ENCODE peak calls at places on chromosomes 2 and 18, in five cellular contexts. One of them, this sample, is unnamed.

GRCh38 chr18:77057043-77057442 is 75.5 kb downstream of the MBP start:
- DNase-seq in astrocyte: no peak
- DNase-seq in mammary epithelial cell: no peak
- DNase-seq in HCT116: no peak
- DNase-seq in CD4-positive, alpha-beta T cell: no peak
- DNase-seq in this sample: no peak

GRCh38 chr2:2650608-2651375 is 319.7 kb upstream of the MYT1L start:
- DNase-seq in astrocyte: no peak
- DNase-seq in mammary epithelial cell: no peak
- DNase-seq in HCT116: no peak
- DNase-seq in CD4-positive, alpha-beta T cell: no peak
- DNase-seq in this sample: no peak

GRCh38 chr18:10329116-10329515 is 125.3 kb upstream of the APCDD1 start:
- DNase-seq in astrocyte: peak; percentile 35
- DNase-seq in mammary epithelial cell: peak; percentile 12
- DNase-seq in HCT116: no peak
- DNase-seq in CD4-positive, alpha-beta T cell: no peak
- DNase-seq in this sample: no peak

GRCh38 chr2:130371723-130372054 is 15.8 kb downstream of the PTPN18 start:
- DNase-seq in astrocyte: peak; percentile 29
- DNase-seq in mammary epithelial cell: no peak
- DNase-seq in HCT116: no peak
- DNase-seq in CD4-positive, alpha-beta T cell: no peak
- DNase-seq in this sample: no peak

GRCh38 chr18:42781298-42781815 is 334.1 kb downstream of the RIT2 start:
- DNase-seq in astrocyte: no peak
- DNase-seq in mammary epithelial cell: no peak
- DNase-seq in HCT116: no peak
- DNase-seq in CD4-positive, alpha-beta T cell: no peak
- DNase-seq in this sample: no peak

GRCh38 chr2:26696352-26696816 is 3.9 kb downstream of the KCNK3 start:
- DNase-seq in astrocyte: peak; percentile 97
- DNase-seq in mammary epithelial cell: peak; percentile 98
- DNase-seq in HCT116: peak; percentile 88
- DNase-seq in CD4-positive, alpha-beta T cell: no peak
- DNase-seq in this sample: peak; percentile 93

GRCh38 chr2:126751477-126751876 is 95.5 kb downstream of the GYPC start:
- DNase-seq in astrocyte: no peak
- DNase-seq in mammary epithelial cell: no peak
- DNase-seq in HCT116: no peak
- DNase-seq in CD4-positive, alpha-beta T cell: no peak
- DNase-seq in this sample: no peak

GRCh38 chr2:97957432-97958183 is 38.1 kb downstream of the TMEM131 start:
- DNase-seq in astrocyte: peak; percentile 28
- DNase-seq in mammary epithelial cell: peak; percentile 81
- DNase-seq in HCT116: no peak
- DNase-seq in CD4-positive, alpha-beta T cell: no peak
- DNase-seq in this sample: no peak

GRCh38 chr18:10973579-10974260 is 175.6 kb downstream of the PIEZO2 start:
- DNase-seq in astrocyte: peak; percentile 35
- DNase-seq in mammary epithelial cell: no peak
- DNase-seq in HCT116: no peak
- DNase-seq in CD4-positive, alpha-beta T cell: no peak
- DNase-seq in this sample: peak; percentile 54

GRCh38 chr2:47664817-47665216 is 118.1 kb upstream of the MSH6 start:
- DNase-seq in astrocyte: no peak
- DNase-seq in mammary epithelial cell: peak; percentile 19
- DNase-seq in HCT116: no peak
- DNase-seq in CD4-positive, alpha-beta T cell: no peak
- DNase-seq in this sample: peak; percentile 33

GRCh38 chr2:233822781-233823730 is 31.3 kb downstream of the HJURP start:
- DNase-seq in astrocyte: no peak
- DNase-seq in mammary epithelial cell: no peak
- DNase-seq in HCT116: no peak
- DNase-seq in CD4-positive, alpha-beta T cell: no peak
- DNase-seq in this sample: peak; percentile 11

GRCh38 chr2:26043862-26044736 is 10.2 kb downstream of the RAB10 start:
- DNase-seq in astrocyte: peak; percentile 32
- DNase-seq in mammary epithelial cell: peak; percentile 59
- DNase-seq in HCT116: no peak
- DNase-seq in CD4-positive, alpha-beta T cell: no peak
- DNase-seq in this sample: peak; percentile 76

GRCh38 chr18:31555971-31556747 is 35.5 kb upstream of the TTR start:
- DNase-seq in astrocyte: peak; percentile 31
- DNase-seq in mammary epithelial cell: peak; percentile 51
- DNase-seq in HCT116: peak; percentile 71
- DNase-seq in CD4-positive, alpha-beta T cell: peak; percentile 8
- DNase-seq in this sample: peak; percentile 77

GRCh38 chr2:75277111-75277510 is 77.8 kb upstream of the TACR1 start:
- DNase-seq in astrocyte: peak; percentile 67
- DNase-seq in mammary epithelial cell: peak; percentile 48
- DNase-seq in HCT116: no peak
- DNase-seq in CD4-positive, alpha-beta T cell: no peak
- DNase-seq in this sample: peak; percentile 13

GRCh38 chr2:239594772-239595608 is 194.2 kb upstream of the HDAC4 start:
- DNase-seq in astrocyte: no peak
- DNase-seq in mammary epithelial cell: no peak
- DNase-seq in HCT116: no peak
- DNase-seq in CD4-positive, alpha-beta T cell: no peak
- DNase-seq in this sample: no peak

GRCh38 chr2:240935101-240935876 is 29.2 kb downstream of the CROCC2 start:
- DNase-seq in astrocyte: no peak
- DNase-seq in mammary epithelial cell: no peak
- DNase-seq in HCT116: no peak
- DNase-seq in CD4-positive, alpha-beta T cell: no peak
- DNase-seq in this sample: no peak

GRCh38 chr18:48142994-48143393 is 212.5 kb upstream of the SMAD2 start:
- DNase-seq in astrocyte: no peak
- DNase-seq in mammary epithelial cell: no peak
- DNase-seq in HCT116: no peak
- DNase-seq in CD4-positive, alpha-beta T cell: no peak
- DNase-seq in this sample: no peak

GRCh38 chr18:68484241-68484640 is 230.7 kb downstream of the TMX3 start:
- DNase-seq in astrocyte: peak; percentile 60
- DNase-seq in mammary epithelial cell: peak; percentile 37
- DNase-seq in HCT116: no peak
- DNase-seq in CD4-positive, alpha-beta T cell: no peak
- DNase-seq in this sample: peak; percentile 43

GRCh38 chr2:240965296-240965904 is 33.0 kb upstream of the SNED1 start:
- DNase-seq in astrocyte: no peak
- DNase-seq in mammary epithelial cell: no peak
- DNase-seq in HCT116: no peak
- DNase-seq in CD4-positive, alpha-beta T cell: no peak
- DNase-seq in this sample: no peak

GRCh38 chr2:168253379-168253778 is 6.0 kb upstream of the STK39 start:
- DNase-seq in astrocyte: no peak
- DNase-seq in mammary epithelial cell: no peak
- DNase-seq in HCT116: no peak
- DNase-seq in CD4-positive, alpha-beta T cell: no peak
- DNase-seq in this sample: no peak

GRCh38 chr18:56296381-56296780 is 342.0 kb downstream of the TXNL1 start:
- DNase-seq in astrocyte: no peak
- DNase-seq in mammary epithelial cell: no peak
- DNase-seq in HCT116: no peak
- DNase-seq in CD4-positive, alpha-beta T cell: no peak
- DNase-seq in this sample: no peak

GRCh38 chr2:108316194-108316880 is 27.6 kb downstream of the SULT1C2 start:
- DNase-seq in astrocyte: no peak
- DNase-seq in mammary epithelial cell: no peak
- DNase-seq in HCT116: no peak
- DNase-seq in CD4-positive, alpha-beta T cell: no peak
- DNase-seq in this sample: no peak

GRCh38 chr2:159030674-159031380 is 62.4 kb downstream of the TANC1 start:
- DNase-seq in astrocyte: peak; percentile 88
- DNase-seq in mammary epithelial cell: no peak
- DNase-seq in HCT116: peak; percentile 23
- DNase-seq in CD4-positive, alpha-beta T cell: no peak
- DNase-seq in this sample: peak; percentile 31

DNA sequence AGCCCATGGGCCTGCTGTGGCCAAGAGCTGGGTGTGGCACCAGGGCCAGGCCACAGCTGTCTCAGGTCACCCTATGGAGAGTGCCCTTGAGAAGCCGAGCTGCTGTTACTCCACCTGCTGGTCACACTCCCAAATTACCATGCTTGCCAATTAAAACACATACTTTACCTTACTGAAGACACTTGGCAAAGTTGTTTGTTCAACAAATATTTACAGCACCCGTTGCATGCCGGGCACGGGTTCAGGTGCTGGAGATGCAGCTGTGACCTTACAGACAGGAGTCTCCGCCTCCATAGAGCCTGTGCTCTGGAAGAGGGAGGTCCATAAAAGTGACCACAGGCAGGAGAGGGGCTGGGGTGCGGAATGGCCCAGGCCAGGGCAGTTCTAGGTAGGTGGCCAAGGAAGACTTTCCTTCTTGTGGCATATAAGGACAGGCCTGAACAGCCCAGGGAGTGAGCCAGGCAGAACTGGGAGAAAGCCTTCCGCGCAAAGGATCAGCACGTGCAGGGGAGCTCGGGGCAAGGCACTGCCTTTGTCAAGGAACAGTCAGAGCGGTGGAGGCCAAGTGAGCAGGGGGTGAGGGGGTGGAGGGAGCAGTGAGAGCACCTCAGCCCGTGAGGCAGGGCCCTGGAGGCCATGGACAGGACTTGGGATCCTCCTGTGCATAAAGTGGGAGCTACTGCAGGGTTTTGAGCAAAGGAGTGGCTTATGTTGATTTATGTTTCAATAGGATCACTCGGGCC is 23.6 kb upstream of the RBM44 start:
- DNase-seq in astrocyte: peak; percentile 28
- DNase-seq in mammary epithelial cell: peak; percentile 33
- DNase-seq in HCT116: peak; percentile 56
- DNase-seq in CD4-positive, alpha-beta T cell: peak; percentile 24
- DNase-seq in this sample: peak; percentile 60
- TF ChIP-seq CTCF in astrocyte: peak; percentile 57
- TF ChIP-seq CTCF in mammary epithelial cell: peak; percentile 56
- TF ChIP-seq CTCF in HCT116: peak; percentile 49
- TF ChIP-seq CTCF in CD4-positive, alpha-beta T cell: peak; percentile 59
- TF ChIP-seq CTCF in this sample: peak; percentile 59

GRCh38 chr2:205721057-205721767 is 38.9 kb downstream of the NRP2 start:
- DNase-seq in astrocyte: no peak
- DNase-seq in mammary epithelial cell: no peak
- DNase-seq in HCT116: no peak
- DNase-seq in CD4-positive, alpha-beta T cell: no peak
- DNase-seq in this sample: peak; percentile 24
- TF ChIP-seq CTCF in astrocyte: peak; percentile 38
- TF ChIP-seq CTCF in mammary epithelial cell: peak; percentile 35
- TF ChIP-seq CTCF in HCT116: peak; percentile 4
- TF ChIP-seq CTCF in CD4-positive, alpha-beta T cell: no peak
- TF ChIP-seq CTCF in this sample: no peak

GRCh38 chr2:237156131-237156856 is 70.6 kb downstream of the COPS8 start:
- DNase-seq in astrocyte: peak; percentile 92
- DNase-seq in mammary epithelial cell: peak; percentile 43
- DNase-seq in HCT116: no peak
- DNase-seq in CD4-positive, alpha-beta T cell: no peak
- DNase-seq in this sample: no peak

GRCh38 chr2:237156857-237157550 is 71.3 kb downstream of the COPS8 start:
- DNase-seq in astrocyte: no peak
- DNase-seq in mammary epithelial cell: no peak
- DNase-seq in HCT116: no peak
- DNase-seq in CD4-positive, alpha-beta T cell: no peak
- DNase-seq in this sample: no peak

GRCh38 chr2:237157551-237158102 is 71.9 kb downstream of the COPS8 start:
- DNase-seq in astrocyte: peak; percentile 54
- DNase-seq in mammary epithelial cell: no peak
- DNase-seq in HCT116: no peak
- DNase-seq in CD4-positive, alpha-beta T cell: no peak
- DNase-seq in this sample: no peak

GRCh38 chr2:237154050-237154638 is 68.5 kb downstream of the COPS8 start:
- DNase-seq in astrocyte: peak; percentile 52
- DNase-seq in mammary epithelial cell: peak; percentile 37
- DNase-seq in HCT116: peak; percentile 52
- DNase-seq in CD4-positive, alpha-beta T cell: peak; percentile 42
- DNase-seq in this sample: peak; percentile 68

DNA sequence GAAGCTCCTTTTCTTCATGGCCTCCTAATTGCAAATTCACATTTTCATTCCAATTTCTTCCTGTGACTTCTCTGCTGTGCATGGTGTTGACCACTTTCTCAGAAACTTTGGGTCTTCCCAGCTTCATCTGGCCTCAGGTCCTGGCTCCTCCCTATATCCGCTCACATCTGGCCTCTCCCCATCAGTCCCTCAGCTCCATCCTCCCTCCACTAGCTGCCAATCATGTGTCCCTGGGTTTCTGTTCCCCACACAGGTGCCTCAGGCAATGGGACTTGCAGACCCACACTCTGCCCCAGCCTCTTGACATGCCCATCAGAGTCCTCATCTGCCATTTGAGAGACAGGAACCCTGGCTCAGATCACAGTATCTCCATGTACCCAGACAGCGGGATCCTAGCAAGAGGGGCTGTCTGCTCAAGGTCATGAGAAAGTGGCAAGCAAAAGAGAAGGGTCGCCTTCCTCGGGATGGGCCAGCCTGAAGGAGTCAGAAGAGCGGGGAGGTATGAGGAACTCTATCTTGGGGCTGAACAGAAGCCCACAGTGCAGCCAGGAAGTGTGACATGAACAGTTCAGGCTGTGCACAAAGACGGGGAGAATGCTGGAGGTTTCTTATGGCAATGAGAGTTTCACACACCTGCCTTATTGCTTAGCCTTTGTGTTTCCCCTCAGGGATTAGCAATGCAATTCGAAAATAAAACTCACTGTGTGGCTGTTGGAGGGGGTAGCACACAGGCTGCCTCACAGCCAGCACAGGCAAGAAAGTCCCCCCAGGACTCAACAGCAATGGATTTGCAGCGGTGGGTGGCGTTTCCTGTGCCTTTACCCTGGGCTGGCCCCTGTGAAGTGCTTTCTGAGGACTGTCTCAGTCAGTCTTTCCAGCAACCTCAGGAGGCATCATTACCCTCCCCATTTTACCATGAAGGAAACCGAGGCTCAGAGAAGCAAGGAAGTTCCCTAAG is 69.5 kb downstream of the COPS8 start:
- DNase-seq in astrocyte: no peak
- DNase-seq in mammary epithelial cell: no peak
- DNase-seq in HCT116: no peak
- DNase-seq in CD4-positive, alpha-beta T cell: no peak
- DNase-seq in this sample: no peak
- TF ChIP-seq CTCF in astrocyte: no peak
- TF ChIP-seq CTCF in mammary epithelial cell: no peak
- TF ChIP-seq CTCF in HCT116: no peak
- TF ChIP-seq CTCF in CD4-positive, alpha-beta T cell: no peak
- TF ChIP-seq CTCF in this sample: no peak

DNA sequence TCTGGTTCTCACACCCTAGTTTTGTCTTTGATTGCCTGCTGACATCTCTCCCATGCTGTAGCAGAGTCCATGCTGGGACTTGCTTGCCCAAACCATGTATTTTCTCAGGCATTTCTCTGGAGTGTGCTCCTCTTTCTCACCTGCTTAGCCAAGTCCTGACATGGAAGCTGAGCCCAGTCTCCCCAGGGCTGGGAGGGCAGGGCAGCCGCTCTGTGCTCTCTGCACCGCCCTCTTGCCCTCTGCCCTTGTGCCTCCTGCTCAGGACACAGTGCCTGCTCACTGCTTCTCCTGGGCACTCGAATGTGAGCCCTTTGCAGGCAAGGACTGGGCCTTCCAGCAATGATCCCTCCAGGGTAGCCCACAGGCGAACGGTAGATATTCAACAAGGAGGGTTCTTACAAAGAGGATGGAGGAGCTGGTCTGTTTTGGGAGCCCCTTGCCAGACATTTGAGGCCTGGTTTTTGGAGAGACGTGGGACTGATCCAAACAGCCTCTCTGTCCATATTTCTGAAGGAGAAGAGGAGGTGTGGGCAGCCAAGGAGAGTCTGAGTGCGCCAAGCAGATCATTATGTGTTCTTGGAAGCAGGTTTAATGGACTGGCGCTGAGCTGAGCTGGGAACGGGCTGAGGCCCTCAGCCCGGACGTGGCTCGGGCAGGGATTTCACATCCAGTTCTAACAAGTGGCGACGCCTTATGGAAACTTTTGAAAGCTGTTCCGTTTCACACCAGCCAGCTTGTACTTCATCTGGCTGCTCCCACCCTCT is 4.0 kb downstream of the SLC14A2 start:
- DNase-seq in astrocyte: no peak
- DNase-seq in mammary epithelial cell: no peak
- DNase-seq in HCT116: no peak
- DNase-seq in CD4-positive, alpha-beta T cell: no peak
- DNase-seq in this sample: no peak
- TF ChIP-seq CTCF in astrocyte: no peak
- TF ChIP-seq CTCF in mammary epithelial cell: no peak
- TF ChIP-seq CTCF in HCT116: no peak
- TF ChIP-seq CTCF in CD4-positive, alpha-beta T cell: no peak
- TF ChIP-seq CTCF in this sample: no peak